ENCODE peak calls at places on chromosomes 5 and 9, in five cellular contexts. One of them, this sample, is unnamed. For H3K4me1, the result is how much of the 10 kb centered on the place peaks cover.

GRCh38 chr5:32165-32564 is 59.8 kb upstream of the PLEKHG4B start:
- DNase-seq in left lung: no peak
- DNase-seq in trophoblast cell: no peak
- DNase-seq in GM23338: no peak
- DNase-seq in astrocyte: no peak
- DNase-seq in this sample: no peak

GRCh38 chr9:137448569-137448962 is 7.4 kb upstream of the ENTPD8 start:
- DNase-seq in trophoblast cell: no peak
- DNase-seq in GM23338: no peak
- DNase-seq in astrocyte: no peak
- DNase-seq in left lung: no peak
- DNase-seq in this sample: no peak

GRCh38 chr9:93247099-93247865 is 63.3 kb downstream of the WNK2 start:
- DNase-seq in astrocyte: no peak
- DNase-seq in left lung: peak
- DNase-seq in trophoblast cell: no peak
- DNase-seq in GM23338: no peak
- DNase-seq in this sample: no peak

GRCh38 chr9:35914307-35914807 is 5.1 kb downstream of the SPAAR start:
- DNase-seq in trophoblast cell: peak
- DNase-seq in GM23338: peak
- DNase-seq in astrocyte: no peak
- DNase-seq in left lung: no peak
- DNase-seq in this sample: peak

GRCh38 chr5:110258460-110258859 is 468.0 kb downstream of the TMEM232 start:
- DNase-seq in astrocyte: peak
- DNase-seq in GM23338: no peak
- DNase-seq in left lung: peak
- DNase-seq in trophoblast cell: peak
- DNase-seq in this sample: peak

GRCh38 chr5:95406426-95407093 is 15.4 kb downstream of the FAM81B start:
- DNase-seq in GM23338: no peak
- DNase-seq in left lung: no peak
- DNase-seq in trophoblast cell: no peak
- DNase-seq in astrocyte: peak
- DNase-seq in this sample: peak

GRCh38 chr5:108975697-108976096 is 228.0 kb downstream of the FER start:
- DNase-seq in GM23338: no peak
- DNase-seq in astrocyte: no peak
- DNase-seq in left lung: no peak
- DNase-seq in trophoblast cell: no peak
- DNase-seq in this sample: no peak

GRCh38 chr5:40486437-40487270 is 193.1 kb upstream of the PTGER4 start:
- DNase-seq in trophoblast cell: peak
- DNase-seq in astrocyte: peak
- DNase-seq in GM23338: no peak
- DNase-seq in left lung: no peak
- DNase-seq in this sample: no peak

GRCh38 chr5:36815871-36816270 is 60.7 kb upstream of the NIPBL start:
- DNase-seq in astrocyte: no peak
- DNase-seq in GM23338: no peak
- DNase-seq in trophoblast cell: no peak
- DNase-seq in left lung: no peak
- DNase-seq in this sample: peak

GRCh38 chr9:128818839-128819715 is 777 bp downstream of the ENDOG start:
- DNase-seq in left lung: peak
- DNase-seq in GM23338: peak
- DNase-seq in trophoblast cell: peak
- DNase-seq in astrocyte: no peak
- DNase-seq in this sample: peak

GRCh38 chr5:10695055-10695649 is 65.9 kb downstream of the DAP start:
- DNase-seq in trophoblast cell: peak
- DNase-seq in astrocyte: peak
- DNase-seq in GM23338: peak
- DNase-seq in left lung: peak
- DNase-seq in this sample: peak

GRCh38 chr9:98154678-98155077 is 35.7 kb upstream of the TRIM14 start:
- DNase-seq in left lung: no peak
- DNase-seq in astrocyte: no peak
- DNase-seq in trophoblast cell: peak
- DNase-seq in GM23338: no peak
- DNase-seq in this sample: no peak

GRCh38 chr5:146893991-146894390 is 15.4 kb upstream of the PPP2R2B start:
- DNase-seq in astrocyte: no peak
- DNase-seq in trophoblast cell: no peak
- DNase-seq in left lung: no peak
- DNase-seq in GM23338: no peak
- DNase-seq in this sample: no peak

GRCh38 chr5:5065472-5065871 is 74.7 kb upstream of the ADAMTS16 start:
- DNase-seq in left lung: no peak
- DNase-seq in astrocyte: no peak
- DNase-seq in trophoblast cell: no peak
- DNase-seq in GM23338: no peak
- DNase-seq in this sample: no peak

GRCh38 chr5:131496400-131496713 is 138.7 kb downstream of the RAPGEF6 start:
- DNase-seq in trophoblast cell: no peak
- DNase-seq in left lung: no peak
- DNase-seq in GM23338: no peak
- DNase-seq in astrocyte: no peak
- DNase-seq in this sample: peak

GRCh38 chr5:136006767-136007251 is 22.0 kb upstream of the TGFBI start:
- DNase-seq in trophoblast cell: peak
- DNase-seq in left lung: no peak
- DNase-seq in GM23338: no peak
- DNase-seq in astrocyte: peak
- DNase-seq in this sample: no peak

GRCh38 chr5:2507611-2508010 is 243.9 kb downstream of the IRX2 start:
- DNase-seq in GM23338: no peak
- DNase-seq in left lung: no peak
- DNase-seq in astrocyte: no peak
- DNase-seq in trophoblast cell: no peak
- DNase-seq in this sample: no peak

GRCh38 chr5:92613546-92613945 is 967.5 kb downstream of the NR2F1-AS1 start:
- DNase-seq in trophoblast cell: no peak
- DNase-seq in GM23338: no peak
- DNase-seq in left lung: no peak
- DNase-seq in astrocyte: peak
- DNase-seq in this sample: no peak

GRCh38 chr5:115838885-115839518 is 2.4 kb downstream of the ATG12 start:
- DNase-seq in astrocyte: no peak
- DNase-seq in trophoblast cell: peak
- DNase-seq in GM23338: peak
- DNase-seq in left lung: no peak
- DNase-seq in this sample: peak

GRCh38 chr9:136086951-136087740 is 7.9 kb downstream of the NACC2 start:
- DNase-seq in GM23338: no peak
- DNase-seq in left lung: no peak
- DNase-seq in astrocyte: no peak
- DNase-seq in trophoblast cell: no peak
- DNase-seq in this sample: no peak

GRCh38 chr5:119274767-119275130 is 81.1 kb upstream of the TNFAIP8 start:
- DNase-seq in left lung: no peak
- DNase-seq in trophoblast cell: peak
- DNase-seq in GM23338: no peak
- DNase-seq in astrocyte: peak
- DNase-seq in this sample: no peak

GRCh38 chr9:2159521-2160417 is 144.6 kb downstream of the SMARCA2 start:
- DNase-seq in astrocyte: no peak
- DNase-seq in trophoblast cell: no peak
- DNase-seq in GM23338: peak
- DNase-seq in left lung: no peak
- DNase-seq in this sample: no peak

GRCh38 chr5:94181940-94182339 is 436.5 kb downstream of the KIAA0825 start:
- DNase-seq in trophoblast cell: peak
- DNase-seq in GM23338: peak
- DNase-seq in astrocyte: no peak
- DNase-seq in left lung: no peak
- DNase-seq in this sample: peak

GRCh38 chr5:158648631-158649030 is 451.1 kb downstream of the EBF1 start:
- DNase-seq in astrocyte: peak
- DNase-seq in left lung: no peak
- DNase-seq in GM23338: no peak
- DNase-seq in trophoblast cell: no peak
- DNase-seq in this sample: no peak

GRCh38 chr5:129172561-129172960 is 78.0 kb downstream of the ISOC1 start:
- DNase-seq in left lung: no peak
- DNase-seq in astrocyte: no peak
- DNase-seq in trophoblast cell: peak
- DNase-seq in GM23338: peak
- DNase-seq in this sample: peak

GRCh38 chr9:76592105-76593010 is 133.4 kb downstream of the GCNT1 start:
- DNase-seq in left lung: no peak
- DNase-seq in astrocyte: peak
- DNase-seq in trophoblast cell: no peak
- DNase-seq in GM23338: peak
- DNase-seq in this sample: peak

GRCh38 chr9:5563886-5564285 is 53.6 kb downstream of the PDCD1LG2 start:
- DNase-seq in left lung: no peak
- DNase-seq in trophoblast cell: no peak
- DNase-seq in astrocyte: peak
- DNase-seq in GM23338: no peak
- DNase-seq in this sample: no peak

GRCh38 chr5:35202319-35203111 is 27.8 kb downstream of the PRLR start:
- DNase-seq in left lung: no peak
- DNase-seq in trophoblast cell: peak
- DNase-seq in GM23338: peak
- DNase-seq in astrocyte: peak
- DNase-seq in this sample: peak

GRCh38 chr9:98021306-98022040 is 35.1 kb upstream of the NANS start:
- DNase-seq in trophoblast cell: no peak
- DNase-seq in GM23338: no peak
- DNase-seq in astrocyte: no peak
- DNase-seq in left lung: no peak
- DNase-seq in this sample: no peak

GRCh38 chr9:129828969-129829368 is 5.0 kb upstream of the TOR1A start:
- DNase-seq in astrocyte: no peak
- DNase-seq in GM23338: no peak
- DNase-seq in trophoblast cell: no peak
- DNase-seq in left lung: no peak
- DNase-seq in this sample: no peak

GRCh38 chr9:129823934-129824601 is at the start of gene TOR1A:
- DNase-seq in astrocyte: peak
- DNase-seq in GM23338: peak
- DNase-seq in trophoblast cell: peak
- DNase-seq in left lung: peak
- DNase-seq in this sample: peak

GRCh38 chr9:129826344-129826743 is 2.4 kb upstream of the TOR1A start:
- DNase-seq in astrocyte: no peak
- DNase-seq in trophoblast cell: no peak
- DNase-seq in GM23338: no peak
- DNase-seq in left lung: no peak
- DNase-seq in this sample: no peak

GRCh38 chr9:129826759-129827158 is 2.8 kb upstream of the TOR1A start:
- DNase-seq in astrocyte: no peak
- DNase-seq in trophoblast cell: no peak
- DNase-seq in left lung: no peak
- DNase-seq in GM23338: no peak
- DNase-seq in this sample: no peak

GRCh38 chr9:129828051-129828450 is 4.1 kb upstream of the TOR1A start:
- DNase-seq in trophoblast cell: no peak
- DNase-seq in astrocyte: no peak
- DNase-seq in GM23338: no peak
- DNase-seq in left lung: no peak
- DNase-seq in this sample: no peak
- H3K4me1 ChIP-seq in trophoblast cell: under half
- H3K4me1 ChIP-seq in astrocyte: under half
- H3K4me1 ChIP-seq in GM23338: under half
- H3K4me1 ChIP-seq in left lung: under half
- H3K4me1 ChIP-seq in this sample: under half

GRCh38 chr5:176680226-176680563 is 32.9 kb downstream of the TSPAN17 start:
- DNase-seq in astrocyte: no peak
- DNase-seq in trophoblast cell: no peak
- DNase-seq in left lung: no peak
- DNase-seq in GM23338: peak
- DNase-seq in this sample: no peak
- H3K4me3 ChIP-seq in astrocyte: no peak
- H3K4me3 ChIP-seq in trophoblast cell: no peak
- H3K4me3 ChIP-seq in left lung: no peak
- H3K4me3 ChIP-seq in GM23338: peak
- H3K4me3 ChIP-seq in this sample: no peak

DNA sequence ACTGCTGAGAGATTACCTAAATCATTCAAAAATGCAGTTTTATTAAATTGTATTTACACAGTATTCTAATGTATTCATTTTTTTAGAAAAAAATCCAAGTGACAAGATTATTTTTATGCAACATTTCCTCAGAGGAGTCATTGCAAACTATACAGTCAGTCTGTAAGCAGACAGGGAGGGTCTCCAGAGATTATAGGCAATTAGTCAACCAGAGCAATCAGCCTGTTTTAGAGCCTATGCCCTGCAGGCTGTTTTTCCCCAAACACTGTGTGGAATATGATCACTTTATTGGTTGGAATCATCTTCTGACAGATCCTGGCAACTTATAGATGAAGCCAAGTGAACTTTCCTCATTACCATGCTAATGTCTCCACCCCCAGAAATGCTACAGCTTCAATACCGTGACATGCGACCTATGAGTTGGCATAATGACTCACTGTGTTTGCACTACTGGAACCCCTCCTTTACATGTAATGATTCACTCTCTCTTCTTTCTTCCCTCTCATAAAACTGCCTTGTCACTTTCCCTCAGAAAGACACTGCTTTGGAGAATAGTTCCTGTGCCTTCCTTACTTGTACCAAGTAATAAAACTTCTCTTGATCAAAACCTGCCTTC is 577.8 kb upstream of the FTMT start:
- DNase-seq in astrocyte: peak
- DNase-seq in GM23338: no peak
- DNase-seq in trophoblast cell: no peak
- DNase-seq in left lung: no peak
- DNase-seq in this sample: no peak
- H3K27ac ChIP-seq in astrocyte: peak
- H3K27ac ChIP-seq in GM23338: no peak
- H3K27ac ChIP-seq in trophoblast cell: no peak
- H3K27ac ChIP-seq in left lung: no peak
- H3K27ac ChIP-seq in this sample: no peak

DNA sequence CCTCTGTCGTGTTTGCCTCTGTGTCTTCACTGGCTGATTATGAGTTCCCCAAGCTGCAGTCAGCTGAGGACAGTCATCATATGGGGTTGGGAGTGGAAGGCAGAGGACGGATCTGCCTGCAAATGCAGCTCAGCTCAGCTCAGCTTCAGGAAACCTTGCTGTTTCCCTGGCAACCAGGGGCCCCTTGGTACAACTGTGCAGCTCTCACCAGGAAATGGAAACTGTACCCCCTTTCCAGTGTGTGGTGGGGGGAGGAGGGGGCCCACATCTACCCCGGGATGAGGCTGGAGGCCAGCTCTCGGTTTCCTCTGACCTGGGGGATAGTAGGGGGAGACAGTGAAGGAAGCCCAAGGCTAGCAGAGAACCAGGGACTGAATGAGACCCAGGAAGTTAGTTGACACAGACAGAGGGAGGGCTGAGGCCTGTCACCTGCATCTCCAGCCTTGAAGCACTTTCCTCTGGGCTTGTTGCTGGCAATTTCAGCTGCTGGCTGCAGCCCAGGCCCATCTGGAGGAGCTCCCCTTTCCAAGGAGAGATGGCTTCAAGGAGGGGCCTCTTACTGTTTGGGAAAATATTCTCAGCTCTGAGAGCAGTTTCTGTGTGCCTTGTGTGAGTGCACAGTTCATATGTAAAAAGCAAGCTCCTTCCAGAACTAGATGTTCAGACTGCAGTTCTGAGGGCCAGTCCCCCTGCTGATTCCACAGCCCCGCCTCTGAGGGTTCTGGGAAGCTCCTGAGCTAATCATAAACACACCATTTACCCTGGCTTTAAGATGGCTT is 6.9 kb downstream of the ANXA6 start:
- DNase-seq in GM23338: no peak
- DNase-seq in astrocyte: no peak
- DNase-seq in left lung: no peak
- DNase-seq in trophoblast cell: no peak
- DNase-seq in this sample: no peak
- H3K4me1 ChIP-seq in GM23338: under half
- H3K4me1 ChIP-seq in astrocyte: under half
- H3K4me1 ChIP-seq in left lung: under half
- H3K4me1 ChIP-seq in trophoblast cell: under half
- H3K4me1 ChIP-seq in this sample: under half